ENCODE peak calls at places on chromosomes 16 and 17, in four cellular contexts. V is GM12878, C is HEK293T, F is HepG2. B is an unnamed sample.

GRCh38 chr16:81850197-81850944 is 71.3 kb downstream of the PLCG2 start:
- DNase-seq in V (no peak), F (no peak), C (no peak), B (no peak)

GRCh38 chr17:42674755-42675347 is 1.9 kb downstream of the PLEKHH3 start:
- DNase-seq in F (no peak), V (no peak), C (no peak), B (peak; percentile 39)

GRCh38 chr16:64964126-64964540 is 157.7 kb downstream of the CDH11 start:
- DNase-seq in C (no peak), V (no peak), F (no peak), B (no peak)

GRCh38 chr17:76265624-76266243 is 586 bp downstream of the UBALD2 start:
- DNase-seq in C (peak; percentile 63), F (no peak), V (no peak), B (peak; percentile 40)

GRCh38 chr16:88063201-88063773 is 112.1 kb downstream of the BANP start:
- DNase-seq in C (no peak), F (no peak), V (no peak), B (no peak)

GRCh38 chr16:66923866-66924265 is 1.5 kb downstream of the RRAD start:
- DNase-seq in V (no peak), F (no peak), C (no peak), B (no peak)

GRCh38 chr17:6567528-6568185 is 11.3 kb upstream of the PITPNM3 start:
- DNase-seq in V (no peak), F (no peak), C (no peak), B (no peak)

GRCh38 chr17:63523256-63523869 is at the start of gene KCNH6:
- DNase-seq in V (no peak), C (no peak), F (no peak), B (no peak)

GRCh38 chr17:52938623-52939230 is 780.2 kb upstream of the CA10 start:
- DNase-seq in F (no peak), C (no peak), V (no peak), B (no peak)

GRCh38 chr17:21252289-21252874 is 828 bp downstream of the NATD1 start:
- DNase-seq in V (no peak), C (no peak), F (no peak), B (no peak)

GRCh38 chr17:76354747-76355310 is 1.1 kb upstream of the PRPSAP1 start:
- DNase-seq in V (no peak), F (no peak), C (no peak), B (peak; percentile 96)

GRCh38 chr17:10072086-10072485 is 126.3 kb downstream of the GAS7 start:
- DNase-seq in C (no peak), F (no peak), V (no peak), B (no peak)

GRCh38 chr16:51657844-51658243 is 506.8 kb upstream of the SALL1 start:
- DNase-seq in F (no peak), C (no peak), V (no peak), B (no peak)

GRCh38 chr17:34765291-34765690 is 185.9 kb downstream of the TMEM132E start:
- DNase-seq in F (no peak), C (no peak), V (no peak), B (no peak)

GRCh38 chr16:84058664-84059063 is 16.1 kb upstream of the SLC38A8 start:
- DNase-seq in F (no peak), V (no peak), C (no peak), B (no peak)

GRCh38 chr17:17073627-17074521 is 31.6 kb downstream of the MPRIP start:
- DNase-seq in C (no peak), F (no peak), V (no peak), B (no peak)

GRCh38 chr17:17076066-17076465 is 33.8 kb downstream of the MPRIP start:
- DNase-seq in C (no peak), F (no peak), V (no peak), B (no peak)

GRCh38 chr17:17073006-17073626 is 30.9 kb downstream of the MPRIP start:
- DNase-seq in F (no peak), C (no peak), V (no peak), B (no peak)

GRCh38 chr17:17077101-17077500 is 34.8 kb downstream of the MPRIP start:
- DNase-seq in F (no peak), C (no peak), V (no peak), B (no peak)

GRCh38 chr17:17075037-17075755 is 32.9 kb downstream of the MPRIP start:
- DNase-seq in V (no peak), F (no peak), C (no peak), B (no peak)
- TF ChIP-seq TARDBP in V (no peak), F (no peak), C (no peak), B (no peak)

GRCh38 chr16:2498531-2499253 is 15.1 kb upstream of the ATP6V0C start:
- DNase-seq in F (no peak), C (no peak), V (no peak), B (no peak)
- TF ChIP-seq TARDBP in F (no peak), C (no peak), V (no peak), B (no peak)

GRCh38 chr17:16493470-16494048 is 1.6 kb upstream of the LRRC75A start:
- DNase-seq in C (no peak), F (no peak), V (no peak), B (no peak)
- TF ChIP-seq TARDBP in C (no peak), F (no peak), V (no peak), B (no peak)

GRCh38 chr17:27244481-27245223 is 49.3 kb upstream of the WSB1 start:
- DNase-seq in V (no peak), C (no peak), F (peak; percentile 53), B (no peak)
- TF ChIP-seq TARDBP in V (no peak), C (no peak), F (no peak), B (no peak)

DNA sequence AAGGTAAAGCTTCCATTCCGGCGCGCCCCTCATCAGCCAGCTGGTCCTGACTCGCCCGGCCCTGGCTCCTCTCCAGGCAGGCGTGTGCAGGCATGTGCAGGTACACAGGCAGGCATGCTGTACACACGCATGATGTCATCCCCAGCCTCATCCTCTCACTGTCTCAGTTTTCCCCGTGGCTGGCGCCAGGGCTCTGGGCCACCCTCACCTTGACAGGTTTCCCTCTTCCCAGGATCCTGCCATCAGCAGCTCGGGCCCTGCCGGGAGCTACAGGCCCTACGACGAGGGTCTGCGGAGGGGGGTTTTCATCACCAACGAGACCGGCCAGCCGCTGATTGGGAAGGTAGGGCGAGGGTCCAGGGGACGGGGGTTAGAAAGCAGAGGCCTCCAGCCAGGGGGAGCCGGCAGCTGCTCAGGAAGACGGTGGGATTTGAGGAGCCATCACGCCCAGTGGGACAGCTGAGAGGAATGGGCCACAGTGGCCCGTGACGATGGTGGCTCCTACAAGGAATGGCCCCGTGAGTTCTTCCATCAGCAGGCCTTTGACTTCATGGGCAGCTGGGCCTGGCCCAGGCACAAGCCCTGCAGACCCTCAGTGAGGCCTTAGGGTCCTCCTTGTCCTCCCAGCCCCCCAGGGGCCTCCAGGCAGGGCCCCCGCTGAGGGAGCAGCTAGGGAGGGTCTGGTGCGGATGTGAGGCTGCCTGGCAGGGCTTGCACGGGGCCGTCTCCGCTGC is 8.5 kb downstream of the GAA start:
- DNase-seq in V (no peak), F (no peak), C (no peak), B (no peak)
- TF ChIP-seq TARDBP in V (no peak), F (no peak), C (no peak), B (no peak)

GRCh38 chr16:85724126-85724879 is 26.6 kb downstream of the C16orf74 start:
- DNase-seq in C (no peak), V (no peak), F (no peak), B (no peak)
- TF ChIP-seq TARDBP in C (no peak), V (no peak), F (no peak), B (no peak)

GRCh38 chr16:48504216-48504615 is 105.8 kb downstream of the N4BP1 start:
- DNase-seq in C (no peak), V (no peak), F (no peak), B (no peak)

GRCh38 chr16:48501516-48502377 is 108.2 kb downstream of the N4BP1 start:
- DNase-seq in F (no peak), C (no peak), V (no peak), B (peak; percentile 25)

GRCh38 chr16:48505705-48506104 is 104.3 kb downstream of the N4BP1 start:
- DNase-seq in C (no peak), V (no peak), F (no peak), B (no peak)

GRCh38 chr16:48500981-48501380 is 109.0 kb downstream of the N4BP1 start:
- DNase-seq in F (no peak), V (no peak), C (no peak), B (no peak)

DNA sequence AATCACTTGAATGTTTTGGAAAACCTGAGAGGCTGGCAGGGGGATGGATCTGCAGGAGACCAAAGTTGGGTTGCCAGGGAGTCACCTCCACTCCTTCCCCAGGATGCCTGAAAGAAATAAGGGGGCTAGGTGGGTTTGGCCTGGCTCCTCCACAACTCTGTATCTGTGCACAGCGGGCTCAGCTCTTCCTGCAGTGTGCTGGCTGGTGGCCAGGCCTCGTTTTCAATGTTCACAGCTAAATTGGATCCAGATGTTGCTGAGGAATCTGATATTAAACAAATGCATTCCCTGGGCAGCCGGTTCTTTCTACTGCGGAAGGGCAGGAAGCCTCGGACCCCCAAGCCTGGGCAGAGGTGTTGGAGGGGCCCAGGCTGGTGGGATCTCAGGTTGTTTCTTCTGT is 106.2 kb downstream of the N4BP1 start:
- DNase-seq in V (no peak), F (no peak), C (no peak), B (no peak)
- TF ChIP-seq TARDBP in V (no peak), F (no peak), C (no peak), B (no peak)

B was measured in K562.